ENCODE peak calls at places on chromosome 1, in ten cellular contexts. E is CD8-positive, alpha-beta memory T cell; H is HAP-1; C is CD4-positive, alpha-beta memory T cell; U is fibroblast of lung; I is neural progenitor cell; L is H9; N is GM23338; Z is adipocyte; W is mesendoderm. M is an unnamed sample.
A peak's percentile ranks its signal among the peaks of the same experiment; 100 is the strongest.

GRCh38 chr1:17212009-17212408 is 7.1 kb downstream of the PADI1 start:
- DNase-seq in H (no peak), I (no peak), N (no peak), Z (no peak), C (no peak), L (no peak), E (no peak), W (no peak), U (no peak), M (no peak)

GRCh38 chr1:157431751-157432150 is 120.6 kb downstream of the FCRL5 start:
- DNase-seq in N (no peak), H (no peak), E (no peak), I (no peak), W (no peak), Z (no peak), U (peak; percentile 3), C (no peak), L (no peak), M (no peak)

GRCh38 chr1:4745560-4745959 is 91.2 kb downstream of the AJAP1 start:
- DNase-seq in E (no peak), N (no peak), W (peak; percentile 81), L (peak; percentile 42), Z (no peak), U (no peak), C (no peak), I (no peak), H (no peak), M (no peak)

GRCh38 chr1:38990746-38991637 is at the start of gene AKIRIN1:
- DNase-seq in E (peak; percentile 94), C (peak; percentile 90), U (peak; percentile 98), I (peak; percentile 97), W (peak; percentile 98), N (peak; percentile 95), H (peak; percentile 89), Z (peak; percentile 97), L (peak; percentile 99), M (peak; percentile 81)

GRCh38 chr1:43539726-43540434 is 9.2 kb downstream of the PTPRF start:
- DNase-seq in L (no peak), E (no peak), N (no peak), H (no peak), U (no peak), Z (no peak), I (no peak), W (no peak), C (no peak), M (no peak)

GRCh38 chr1:86703696-86704455 is 500 bp upstream of the SH3GLB1 start:
- DNase-seq in E (peak; percentile 27), U (peak; percentile 25), W (peak; percentile 61), N (peak; percentile 59), H (peak; percentile 6), I (peak; percentile 73), C (no peak), Z (no peak), L (peak; percentile 57), M (no peak)

GRCh38 chr1:204791453-204792366 is 79.0 kb upstream of the NFASC start:
- DNase-seq in H (peak; percentile 68), N (peak; percentile 97), W (peak; percentile 91), I (peak; percentile 89), E (peak; percentile 63), Z (peak; percentile 57), U (peak; percentile 38), C (peak; percentile 69), L (peak; percentile 92), M (peak; percentile 88)

GRCh38 chr1:216221260-216221700 is 202.0 kb downstream of the USH2A start:
- DNase-seq in I (peak; percentile 82), U (peak; percentile 68), E (no peak), L (peak; percentile 63), C (no peak), N (peak; percentile 89), W (peak; percentile 86), Z (peak; percentile 95), H (peak; percentile 86), M (no peak)

GRCh38 chr1:151711940-151712339 is 4.7 kb downstream of the CELF3 start:
- DNase-seq in C (no peak), W (peak; percentile 35), Z (no peak), L (no peak), N (peak; percentile 48), E (no peak), U (no peak), I (no peak), H (no peak), M (no peak)

GRCh38 chr1:221315330-221315729 is 426.6 kb downstream of the DUSP10 start:
- DNase-seq in U (peak; percentile 85), Z (peak; percentile 83), I (no peak), C (no peak), E (no peak), W (no peak), N (no peak), H (no peak), L (no peak), M (no peak)

GRCh38 chr1:56758135-56758534 is 61.1 kb downstream of the FYB2 start:
- DNase-seq in N (peak; percentile 68), U (no peak), W (peak; percentile 82), C (no peak), E (no peak), L (peak; percentile 62), I (peak; percentile 70), H (no peak), Z (no peak), M (no peak)

GRCh38 chr1:56644064-56644940 is 812 bp upstream of the PRKAA2 start:
- DNase-seq in C (no peak), E (no peak), U (no peak), Z (peak; percentile 52), N (no peak), L (no peak), H (peak; percentile 39), I (peak; percentile 66), W (peak; percentile 23), M (no peak)

GRCh38 chr1:230747886-230748800 is 955 bp downstream of the CAPN9 start:
- DNase-seq in E (no peak), Z (no peak), I (no peak), N (no peak), W (no peak), C (no peak), U (no peak), L (no peak), H (no peak), M (no peak)

GRCh38 chr1:8389962-8390535 is 72.1 kb downstream of the SLC45A1 start:
- DNase-seq in L (no peak), U (no peak), W (no peak), C (no peak), N (no peak), I (no peak), H (no peak), Z (no peak), E (no peak), M (no peak)

GRCh38 chr1:201882665-201883132 is 6.0 kb upstream of the SHISA4 start:
- DNase-seq in Z (peak; percentile 50), E (no peak), I (no peak), H (no peak), U (peak; percentile 87), L (no peak), W (peak; percentile 87), C (no peak), N (peak; percentile 25), M (no peak)

GRCh38 chr1:66300280-66300973 is 233.5 kb upstream of the SGIP1 start:
- DNase-seq in Z (no peak), E (no peak), I (no peak), N (no peak), U (no peak), W (no peak), L (no peak), C (no peak), H (no peak), M (no peak)

GRCh38 chr1:113887776-113888175 is 395 bp upstream of the BCL2L15 start:
- DNase-seq in I (no peak), H (no peak), C (no peak), L (no peak), Z (no peak), W (no peak), U (no peak), E (no peak), N (no peak), M (no peak)

GRCh38 chr1:118116401-118116800 is 68.6 kb downstream of the SPAG17 start:
- DNase-seq in H (no peak), Z (no peak), C (no peak), I (no peak), W (no peak), U (peak; percentile 16), E (no peak), L (no peak), N (no peak), M (no peak)

GRCh38 chr1:226814751-226815496 is 55.5 kb upstream of the PSEN2 start:
- DNase-seq in Z (peak; percentile 91), C (no peak), W (no peak), H (peak; percentile 46), E (no peak), U (peak; percentile 84), N (no peak), L (no peak), I (no peak), M (no peak)

GRCh38 chr1:206510371-206510770 is 3.0 kb downstream of the RASSF5 start:
- DNase-seq in N (no peak), L (no peak), U (no peak), I (no peak), W (no peak), H (no peak), Z (no peak), C (no peak), E (no peak), M (no peak)
- H3K4me1 ChIP-seq in N (peaks cover 21% of the 10 kb centered on the region), L (no peaks in the 10 kb centered on the region), U (peaks cover 24% of the 10 kb centered on the region), I (peaks cover 9% of the 10 kb centered on the region), W (no peaks in the 10 kb centered on the region), H (no peaks in the 10 kb centered on the region), Z (peaks cover 49% of the 10 kb centered on the region), C (peaks cover 25% of the 10 kb centered on the region), E (peaks cover 21% of the 10 kb centered on the region), M (peaks cover 9% of the 10 kb centered on the region)

GRCh38 chr1:54046671-54047383 is 6.2 kb downstream of the TMEM59 start:
- DNase-seq in N (no peak), I (no peak), U (peak; percentile 20), Z (peak; percentile 66), H (peak; percentile 96), W (no peak), C (no peak), E (no peak), L (no peak), M (no peak)
- H3K4me1 ChIP-seq in N (peaks cover 8% of the 10 kb centered on the region), I (peaks cover 6% of the 10 kb centered on the region), U (peaks cover 2% of the 10 kb centered on the region), Z (peaks cover 25% of the 10 kb centered on the region), H (peaks cover 42% of the 10 kb centered on the region), W (no peaks in the 10 kb centered on the region), C (peaks cover 53% of the 10 kb centered on the region), E (peaks cover 38% of the 10 kb centered on the region), L (no peaks in the 10 kb centered on the region), M (peaks cover 30% of the 10 kb centered on the region)

DNA sequence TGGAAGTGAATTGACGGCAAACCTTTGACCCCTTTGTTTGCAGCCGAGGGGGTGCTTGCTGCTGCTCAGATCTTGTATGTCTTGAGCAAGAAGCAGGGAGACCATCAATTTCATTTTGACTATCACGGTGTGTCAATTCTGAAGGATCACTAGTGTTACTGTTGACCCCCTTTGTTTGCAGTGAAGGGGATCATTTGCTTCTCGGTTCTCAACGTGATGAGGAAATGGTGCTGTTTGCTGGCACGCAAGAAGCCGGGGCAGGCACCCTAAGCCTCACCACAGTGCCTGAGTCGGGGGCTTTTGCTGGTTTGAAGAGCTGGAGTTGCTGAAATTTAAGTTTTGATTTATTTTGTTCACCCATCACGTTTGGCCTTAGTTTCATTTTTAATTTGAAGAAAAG is 7.5 kb downstream of the RBM15 start:
- DNase-seq in L (peak; percentile 33), E (no peak), I (peak; percentile 39), W (no peak), H (no peak), C (no peak), U (no peak), Z (no peak), N (peak; percentile 34), M (no peak)
- H3K4me1 ChIP-seq in L (peaks cover 5% of the 10 kb centered on the region), E (peaks cover 76% of the 10 kb centered on the region), I (peaks cover 87% of the 10 kb centered on the region), W (peaks cover 2% of the 10 kb centered on the region), H (peaks cover 83% of the 10 kb centered on the region), C (peaks cover 95% of the 10 kb centered on the region), U (peaks cover 20% of the 10 kb centered on the region), Z (peaks cover 55% of the 10 kb centered on the region), N (peaks cover 61% of the 10 kb centered on the region), M (peaks cover 62% of the 10 kb centered on the region)

GRCh38 chr1:70315782-70316181 is 38.7 kb downstream of the ANKRD13C start:
- DNase-seq in N (no peak), U (no peak), W (no peak), Z (no peak), H (no peak), E (no peak), C (no peak), I (no peak), L (no peak), M (no peak)
- H3K4me1 ChIP-seq in N (no peaks in the 10 kb centered on the region), U (peaks cover 3% of the 10 kb centered on the region), W (no peaks in the 10 kb centered on the region), Z (peaks cover 11% of the 10 kb centered on the region), H (peaks cover 10% of the 10 kb centered on the region), E (no peaks in the 10 kb centered on the region), C (no peaks in the 10 kb centered on the region), I (no peaks in the 10 kb centered on the region), L (no peaks in the 10 kb centered on the region), M (peaks cover 3% of the 10 kb centered on the region)